ENCODE peak calls at places on chromosomes 3 and 15, in eight cellular contexts. C is stimulated activated naive CD4-positive, alpha-beta T cell treated with Interleukin-2 at 50 U/mL for 16 hours; X is activated CD4-positive, alpha-beta T cell treated with anti-CD3 and anti-CD28 coated beads for 1 hour; R is dorsolateral prefrontal cortex; E is adrenal gland; F is transverse colon; Y is Panc1; B is hypothalamus. M is an unnamed sample.

GRCh38 chr15:92843819-92844218 is 56.3 kb upstream of the CHD2 start:
- DNase-seq in C (no peak), X (no peak), R (no peak), E (no peak), F (no peak), Y (no peak), B (no peak), M (no peak)

GRCh38 chr3:3089017-3089416 is 21.2 kb downstream of the IL5RA start:
- DNase-seq in C (no peak), X (no peak), R (no peak), E (no peak), F (no peak), Y (no peak), B (no peak), M (no peak)

GRCh38 chr3:117630885-117631284 is 921.3 kb downstream of the TUSC7 start:
- DNase-seq in C (no peak), X (no peak), R (no peak), E (no peak), F (no peak), Y (no peak), B (no peak), M (no peak)

GRCh38 chr3:141266797-141267555 is 35.4 kb downstream of the PXYLP1 start:
- DNase-seq in C (no peak), X (peak), R (no peak), E (no peak), F (no peak), Y (no peak), B (no peak), M (no peak)

GRCh38 chr3:43036621-43037331 is 57.7 kb downstream of the GASK1A start:
- DNase-seq in C (no peak), X (no peak), R (no peak), E (no peak), F (no peak), Y (no peak), B (no peak), M (no peak)

GRCh38 chr15:73844356-73844755 is 29.0 kb upstream of the TBC1D21 start:
- DNase-seq in C (no peak), X (no peak), R (no peak), E (no peak), F (no peak), Y (no peak), B (no peak), M (no peak)

GRCh38 chr3:71063768-71064287 is 519.7 kb downstream of the FOXP1 start:
- DNase-seq in C (peak), X (peak), R (peak), E (no peak), F (no peak), Y (no peak), B (no peak), M (no peak)

GRCh38 chr15:70892912-70893560 is 410 bp downstream of the LRRC49 start:
- DNase-seq in C (no peak), X (no peak), R (peak), E (peak), F (peak), Y (no peak), B (no peak), M (peak)

GRCh38 chr15:43516801-43517353 is 531 bp upstream of the MAP1A start:
- DNase-seq in C (no peak), X (no peak), R (no peak), E (no peak), F (no peak), Y (no peak), B (no peak), M (no peak)

GRCh38 chr3:115624898-115625297 is 1.6 kb downstream of the GAP43 start:
- DNase-seq in C (no peak), X (no peak), R (no peak), E (no peak), F (no peak), Y (no peak), B (no peak), M (no peak)

GRCh38 chr3:49295489-49296058 is 18.5 kb upstream of the C3orf62 start:
- DNase-seq in C (no peak), X (peak), R (no peak), E (peak), F (no peak), Y (no peak), B (no peak), M (no peak)

GRCh38 chr15:97652700-97653167 is 307.8 kb upstream of the ARRDC4 start:
- DNase-seq in C (no peak), X (no peak), R (peak), E (no peak), F (peak), Y (no peak), B (no peak), M (peak)

GRCh38 chr3:72177075-72178050 is 392.4 kb upstream of the PROK2 start:
- DNase-seq in C (no peak), X (no peak), R (peak), E (peak), F (peak), Y (no peak), B (peak), M (peak)

GRCh38 chr3:71035314-71035713 is 548.2 kb downstream of the FOXP1 start:
- DNase-seq in C (no peak), X (no peak), R (no peak), E (no peak), F (peak), Y (no peak), B (no peak), M (no peak)

GRCh38 chr15:41104234-41104633 is 11.8 kb downstream of the INO80 start:
- DNase-seq in C (no peak), X (no peak), R (no peak), E (no peak), F (no peak), Y (no peak), B (no peak), M (no peak)

GRCh38 chr3:113873293-113873692 is 34.7 kb downstream of the GRAMD1C start:
- DNase-seq in C (no peak), X (no peak), R (no peak), E (no peak), F (no peak), Y (no peak), B (no peak), M (no peak)

GRCh38 chr3:188124184-188124583 is 29.8 kb upstream of the LPP start:
- DNase-seq in C (no peak), X (no peak), R (no peak), E (no peak), F (no peak), Y (no peak), B (no peak), M (no peak)

GRCh38 chr3:99817047-99817436 is 620 bp upstream of the CMSS1 start:
- DNase-seq in C (no peak), X (no peak), R (no peak), E (peak), F (peak), Y (no peak), B (no peak), M (no peak)

GRCh38 chr3:46096336-46096735 is 69.1 kb upstream of the XCR1 start:
- DNase-seq in C (no peak), X (no peak), R (no peak), E (no peak), F (no peak), Y (no peak), B (no peak), M (no peak)

GRCh38 chr3:165644331-165644730 is 192.9 kb downstream of the BCHE start:
- DNase-seq in C (no peak), X (no peak), R (no peak), E (no peak), F (no peak), Y (no peak), B (no peak), M (no peak)

GRCh38 chr3:190721330-190721729 is 141.2 kb downstream of the GMNC start:
- DNase-seq in C (no peak), X (no peak), R (no peak), E (no peak), F (no peak), Y (no peak), B (no peak), M (no peak)

GRCh38 chr15:24858737-24859601 is 95.8 kb upstream of the SNRPN start:
- DNase-seq in C (no peak), X (no peak), R (no peak), E (no peak), F (no peak), Y (no peak), B (no peak), M (no peak)

GRCh38 chr3:111539351-111540331 is 2.4 kb upstream of the CD96 start:
- DNase-seq in C (peak), X (peak), R (peak), E (no peak), F (peak), Y (peak), B (no peak), M (peak)

GRCh38 chr15:42591238-42591936 is 16.0 kb downstream of the STARD9 start:
- DNase-seq in C (no peak), X (no peak), R (no peak), E (no peak), F (no peak), Y (no peak), B (no peak), M (no peak)

GRCh38 chr3:124632566-124633140 is 97.6 kb upstream of the UMPS start:
- DNase-seq in C (no peak), X (no peak), R (no peak), E (no peak), F (no peak), Y (no peak), B (no peak), M (no peak)

GRCh38 chr15:96354731-96355560 is 24.4 kb downstream of the NR2F2 start:
- DNase-seq in C (no peak), X (no peak), R (no peak), E (peak), F (no peak), Y (no peak), B (no peak), M (no peak)

GRCh38 chr3:17973559-17973906 is 231.1 kb upstream of the TBC1D5 start:
- DNase-seq in C (no peak), X (no peak), R (no peak), E (no peak), F (no peak), Y (no peak), B (no peak), M (no peak)

GRCh38 chr15:40249477-40250303 is 10.8 kb downstream of the PAK6 start:
- DNase-seq in C (no peak), X (no peak), R (no peak), E (no peak), F (no peak), Y (no peak), B (no peak), M (no peak)

GRCh38 chr3:52315006-52315405 is 1.1 kb upstream of the DNAH1 start:
- DNase-seq in C (no peak), X (no peak), R (no peak), E (no peak), F (no peak), Y (no peak), B (no peak), M (no peak)